ENCODE peak calls at places on chromosomes 2 and 18, in four cellular contexts. G is neuronal stem cell, T is H9, D is IMR-90. J is an unnamed sample.

GRCh38 chr2:236562434-236562833 is 7.2 kb upstream of the ACKR3 start:
- DNase-seq in G (no peak), T (no peak), D (peak), J (peak)

GRCh38 chr2:112459372-112459771 is 22.6 kb upstream of the TTL start:
- DNase-seq in G (no peak), T (no peak), D (no peak), J (no peak)

GRCh38 chr2:161983010-161983651 is 90.9 kb downstream of the DPP4 start:
- DNase-seq in G (no peak), T (no peak), D (peak), J (no peak)

GRCh38 chr2:102103992-102104871 is 38.3 kb upstream of the IL1R1 start:
- DNase-seq in G (no peak), T (no peak), D (peak), J (peak)

GRCh38 chr2:7655629-7656028 is 738.4 kb downstream of the RNF144A start:
- DNase-seq in G (no peak), T (no peak), D (no peak), J (no peak)

GRCh38 chr2:38690499-38691420 is 24.8 kb downstream of the GALM start:
- DNase-seq in G (no peak), T (no peak), D (peak), J (peak)

GRCh38 chr18:79366177-79367094 is 29.3 kb upstream of the NFATC1 start:
- DNase-seq in G (no peak), T (no peak), D (peak), J (peak)

GRCh38 chr2:141439524-141439923 is 691.3 kb downstream of the LRP1B start:
- DNase-seq in G (no peak), T (no peak), D (no peak), J (peak)

GRCh38 chr2:138107288-138107687 is 143.0 kb downstream of the HNMT start:
- DNase-seq in G (no peak), T (no peak), D (no peak), J (no peak)

GRCh38 chr18:1092228-1092627 is 187.6 kb downstream of the ADCYAP1 start:
- DNase-seq in G (peak), T (peak), D (no peak), J (no peak)

GRCh38 chr2:104852161-104852689 is 1.7 kb upstream of the POU3F3 start:
- DNase-seq in G (no peak), T (peak), D (no peak), J (peak)

GRCh38 chr2:163011035-163011434 is 172.5 kb upstream of the KCNH7 start:
- DNase-seq in G (no peak), T (no peak), D (no peak), J (no peak)

GRCh38 chr2:144084114-144084661 is 435.7 kb downstream of the ZEB2 start:
- DNase-seq in G (no peak), T (no peak), D (peak), J (peak)

GRCh38 chr2:7077660-7078278 is 160.6 kb downstream of the RNF144A start:
- DNase-seq in G (no peak), T (no peak), D (no peak), J (peak)

GRCh38 chr2:217517402-217517801 is 485.4 kb downstream of the TNS1 start:
- DNase-seq in G (no peak), T (no peak), D (no peak), J (peak)

GRCh38 chr2:241217320-241218031 is 29.0 kb downstream of the ANO7 start:
- DNase-seq in G (peak), T (peak), D (peak), J (peak)

GRCh38 chr2:85324639-85325465 is 2.9 kb downstream of the TGOLN2 start:
- DNase-seq in G (no peak), T (no peak), D (peak), J (peak)

GRCh38 chr2:118696786-118697465 is 150.5 kb downstream of the EN1 start:
- DNase-seq in G (no peak), T (no peak), D (peak), J (no peak)

GRCh38 chr2:43676322-43677050 is at the start of gene C1GALT1C1L:
- DNase-seq in G (no peak), T (no peak), D (peak), J (peak)

GRCh38 chr2:19377717-19378116 is 19.3 kb upstream of the OSR1 start:
- DNase-seq in G (no peak), T (no peak), D (no peak), J (no peak)

GRCh38 chr2:220781622-220782241 is 790.4 kb downstream of the EPHA4 start:
- DNase-seq in G (no peak), T (no peak), D (peak), J (peak)

GRCh38 chr2:50611261-50612020 is 420.5 kb downstream of the NRXN1 start:
- DNase-seq in G (no peak), T (no peak), D (no peak), J (no peak)

GRCh38 chr2:100242891-100243670 is 79.2 kb downstream of the LONRF2 start:
- DNase-seq in G (peak), T (peak), D (peak), J (peak)

GRCh38 chr18:63253428-63254372 is 65.9 kb downstream of the BCL2 start:
- DNase-seq in G (no peak), T (no peak), D (peak), J (peak)

GRCh38 chr2:168246483-168247340 is 683 bp downstream of the STK39 start:
- DNase-seq in G (peak), T (peak), D (peak), J (peak)

GRCh38 chr2:204825054-204825453 is 279.8 kb downstream of the PARD3B start:
- DNase-seq in G (no peak), T (no peak), D (peak), J (peak)

GRCh38 chr2:191845248-191845715 is 1.6 kb downstream of the CAVIN2 start:
- DNase-seq in G (no peak), T (peak), D (no peak), J (no peak)

DNA sequence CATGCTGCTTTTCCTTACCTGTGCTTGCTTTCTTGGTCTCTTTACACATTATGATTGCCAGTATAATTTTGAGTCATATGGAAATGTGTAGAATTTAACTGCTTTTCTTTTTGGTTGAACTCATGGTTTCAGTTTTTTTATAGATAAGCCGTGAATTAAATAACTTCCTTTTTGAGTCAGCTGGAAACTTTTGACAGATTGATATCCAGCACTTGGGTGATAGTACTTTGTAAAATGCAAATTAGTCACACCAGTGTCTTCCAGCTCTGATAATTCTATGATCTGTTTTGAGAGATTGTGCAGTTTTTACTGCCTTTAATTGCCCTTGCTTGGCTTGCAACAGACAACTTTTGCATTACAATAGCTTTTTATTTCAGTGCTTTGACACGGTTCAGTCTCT is 86.4 kb downstream of the NCOA1 start:
- DNase-seq in G (no peak), T (no peak), D (no peak), J (peak)
- H3K23ac ChIP-seq in G (no peak), T (no peak), D (no peak), J (no peak)

DNA sequence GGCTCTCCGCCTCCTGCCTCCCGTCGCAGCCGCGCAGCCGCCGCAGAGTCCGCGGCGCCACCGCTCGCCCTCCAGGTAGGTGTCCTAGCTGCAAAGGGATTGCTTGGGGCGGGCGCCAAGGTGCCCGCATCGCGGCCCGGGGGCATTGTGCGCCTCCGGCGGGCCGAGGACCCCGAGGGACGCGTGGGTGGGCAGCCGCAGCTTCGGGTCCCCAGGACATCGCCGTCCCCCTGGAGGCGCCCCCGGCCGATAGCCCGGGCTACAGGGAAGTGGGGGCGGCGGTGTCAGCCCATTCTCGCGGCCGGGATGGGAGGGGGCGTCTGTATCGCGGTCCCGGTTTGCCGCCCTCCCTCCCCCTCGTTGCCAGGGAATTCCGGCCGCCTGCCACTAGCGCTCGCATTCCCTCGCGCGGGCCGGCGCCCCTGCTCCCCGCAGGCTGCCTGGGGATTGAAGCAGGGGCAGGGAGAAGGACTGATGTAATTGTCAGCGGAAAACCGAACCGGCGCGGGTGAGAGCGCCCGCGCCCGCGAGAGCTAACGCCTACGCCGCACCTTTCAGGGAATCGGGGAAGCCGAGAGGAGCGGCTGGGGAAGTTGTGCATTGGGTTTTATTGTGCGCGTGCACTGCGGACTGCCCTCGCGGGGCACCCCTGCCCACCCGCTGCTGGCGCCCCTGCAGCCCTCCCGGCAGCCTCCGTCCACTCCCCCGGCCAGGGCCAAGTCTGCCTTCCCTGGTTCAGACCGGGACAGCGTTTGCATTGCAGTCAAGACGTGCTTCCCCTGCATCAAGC is 483 bp downstream of the OSBPL6 start:
- DNase-seq in G (peak), T (peak), D (peak), J (peak)
- H3K14ac ChIP-seq in G (no peak), T (no peak), D (no peak), J (no peak)

GRCh38 chr2:230868151-230868946 is 3.6 kb downstream of the ITM2C start:
- DNase-seq in G (no peak), T (peak), D (no peak), J (peak)

GRCh38 chr2:230865324-230865765 is 603 bp downstream of the ITM2C start:
- DNase-seq in G (no peak), T (no peak), D (no peak), J (peak)

GRCh38 chr2:230865766-230866703 is 1.3 kb downstream of the ITM2C start:
- DNase-seq in G (no peak), T (peak), D (no peak), J (peak)

GRCh38 chr2:230864605-230865323 is at the start of gene ITM2C:
- DNase-seq in G (no peak), T (peak), D (peak), J (peak)

GRCh38 chr2:230866704-230867561 is 2.2 kb downstream of the ITM2C start:
- DNase-seq in G (no peak), T (no peak), D (peak), J (peak)
- H3K23ac ChIP-seq in G (no peak), T (no peak), D (no peak), J (no peak)

GRCh38 chr2:238267341-238267710 is 21.1 kb downstream of the PER2 start:
- DNase-seq in G (no peak), T (no peak), D (peak), J (no peak)
- H3K14ac ChIP-seq in G (no peak), T (no peak), D (peak), J (no peak)

J was measured in mesenchymal stem cell.